ENCODE peak calls at places on chromosomes 2 and 18, in seven cellular contexts. T is WERI-Rb-1, W is GM23248, B is HepG2, I is fibroblast of lung, J is mesendoderm, S is body of pancreas. G is an unnamed sample.

GRCh38 chr2:122300758-122301157 is 545.3 kb downstream of the TSN start:
- DNase-seq in I (no peak), W (no peak), T (no peak), S (no peak), J (peak; percentile 48), B (no peak), G (peak; percentile 36)

GRCh38 chr2:134218928-134219707 is 34.8 kb upstream of the MGAT5 start:
- DNase-seq in J (no peak), T (no peak), S (peak; percentile 49), B (no peak), I (no peak), W (no peak), G (no peak)

GRCh38 chr2:176134978-176135575 is 5.6 kb downstream of the HOXD8 start:
- DNase-seq in T (no peak), B (peak; percentile 23), J (peak; percentile 27), I (no peak), W (peak; percentile 54), S (no peak), G (peak; percentile 68)

GRCh38 chr18:64330161-64330560 is 181.3 kb upstream of the LINC00305 start:
- DNase-seq in I (no peak), J (peak; percentile 65), B (no peak), S (no peak), W (no peak), T (peak; percentile 22), G (peak; percentile 77)

GRCh38 chr2:86477349-86477748 is 36.2 kb downstream of the KDM3A start:
- DNase-seq in W (peak; percentile 45), S (no peak), J (no peak), I (no peak), T (no peak), B (no peak), G (no peak)

GRCh38 chr18:10661333-10661732 is 135.5 kb downstream of the NAPG start:
- DNase-seq in J (peak; percentile 63), I (peak; percentile 93), T (no peak), W (peak; percentile 48), B (no peak), S (peak; percentile 32), G (no peak)

GRCh38 chr2:47190188-47190818 is 35.2 kb upstream of the STPG4 start:
- DNase-seq in I (no peak), S (no peak), B (no peak), W (peak; percentile 71), T (no peak), J (no peak), G (no peak)

GRCh38 chr2:47174731-47175361 is 19.7 kb upstream of the STPG4 start:
- DNase-seq in T (no peak), W (peak; percentile 82), S (peak; percentile 84), J (peak; percentile 71), B (peak; percentile 49), I (peak; percentile 46), G (peak; percentile 37)

GRCh38 chr2:200253631-200254030 is 52.9 kb upstream of the SPATS2L start:
- DNase-seq in J (no peak), S (peak; percentile 52), B (no peak), I (no peak), T (no peak), W (peak; percentile 60), G (no peak)

GRCh38 chr2:170047331-170048065 is 130.4 kb upstream of the MYO3B start:
- DNase-seq in I (no peak), W (peak; percentile 3), T (no peak), B (no peak), J (no peak), S (no peak), G (no peak)

GRCh38 chr2:69088471-69088870 is 75.5 kb downstream of the ANTXR1 start:
- DNase-seq in I (peak; percentile 32), J (no peak), T (no peak), S (no peak), W (peak; percentile 73), B (no peak), G (no peak)

GRCh38 chr18:22985250-22985649 is 52.1 kb downstream of the RBBP8 start:
- DNase-seq in B (no peak), S (no peak), T (no peak), I (no peak), W (no peak), J (no peak), G (no peak)

GRCh38 chr2:172285010-172285621 is 142.3 kb upstream of the ITGA6 start:
- DNase-seq in B (no peak), J (peak; percentile 69), S (peak; percentile 24), W (peak; percentile 77), I (peak; percentile 80), T (peak; percentile 33), G (peak; percentile 75)

GRCh38 chr2:10047616-10048500 is 4.5 kb downstream of the KLF11 start:
- DNase-seq in S (no peak), T (no peak), B (no peak), I (no peak), J (no peak), W (no peak), G (no peak)

GRCh38 chr18:56296381-56296780 is 342.0 kb downstream of the TXNL1 start:
- DNase-seq in S (no peak), B (no peak), I (no peak), T (no peak), J (no peak), W (no peak), G (no peak)

GRCh38 chr18:54983041-54983686 is 23.9 kb upstream of the CCDC68 start:
- DNase-seq in S (peak; percentile 40), W (peak; percentile 76), J (peak; percentile 60), B (peak; percentile 44), T (no peak), I (peak; percentile 84), G (peak; percentile 75)

GRCh38 chr2:137842430-137842829 is 121.8 kb upstream of the HNMT start:
- DNase-seq in T (no peak), B (no peak), W (no peak), J (no peak), I (no peak), S (no peak), G (no peak)

GRCh38 chr2:234257859-234258561 is 207.5 kb downstream of the SPP2 start:
- DNase-seq in S (peak; percentile 74), T (peak; percentile 76), I (peak; percentile 95), W (peak; percentile 99), J (peak; percentile 93), B (peak; percentile 64), G (peak; percentile 65)

GRCh38 chr2:131092409-131093065 is 723 bp downstream of the FAM168B start:
- DNase-seq in W (peak; percentile 30), J (no peak), T (no peak), B (no peak), S (no peak), I (no peak), G (no peak)

GRCh38 chr2:209368924-209369323 is 54.9 kb upstream of the MAP2 start:
- DNase-seq in W (peak; percentile 97), B (peak; percentile 54), S (peak; percentile 91), J (peak; percentile 52), T (no peak), I (peak; percentile 95), G (no peak)

GRCh38 chr2:98912221-98912851 is 23.7 kb downstream of the CRACDL start:
- DNase-seq in S (peak; percentile 83), B (no peak), T (no peak), J (no peak), I (peak; percentile 87), W (peak; percentile 96), G (peak; percentile 8)

DNA sequence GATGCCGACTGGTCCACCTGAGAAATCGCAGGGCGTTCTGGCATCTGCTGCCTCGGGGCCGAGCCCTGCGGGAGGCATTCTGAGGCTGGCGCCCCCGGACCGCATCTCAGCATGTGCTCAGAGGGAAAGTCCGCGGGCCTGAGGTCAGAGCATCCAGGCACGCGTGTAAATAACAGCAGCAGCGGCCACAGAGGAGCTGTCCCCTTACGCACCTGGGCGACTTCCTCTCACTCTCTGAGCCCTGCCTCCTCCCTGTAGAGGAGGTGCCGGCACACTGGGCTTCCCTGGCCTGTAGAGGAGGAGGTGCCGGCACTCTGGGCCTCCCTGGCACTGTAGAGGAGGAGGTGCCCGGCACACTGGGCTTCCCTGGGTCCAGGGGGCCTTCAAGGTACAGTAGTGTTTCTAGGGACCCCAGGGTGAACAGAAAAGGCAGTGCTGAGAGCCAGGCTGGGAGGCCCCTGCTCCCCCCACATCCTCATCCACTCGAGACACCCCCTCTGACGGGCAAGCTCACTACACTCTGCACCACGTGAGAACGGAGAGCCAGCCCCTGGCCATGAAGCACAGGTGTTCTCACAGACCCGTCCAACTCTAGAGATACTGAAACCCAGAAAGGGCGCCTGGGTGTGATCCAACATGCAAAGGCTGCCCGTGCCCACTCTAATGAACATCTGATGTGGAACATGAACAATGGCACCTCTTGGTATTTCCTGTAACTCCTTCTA is 263.5 kb downstream of the HDAC4 start:
- DNase-seq in W (no peak), I (no peak), B (no peak), J (no peak), T (no peak), S (no peak), G (no peak)
- H3K27ac ChIP-seq in W (no peak overlapping the region), I (no peak overlapping the region), B (no peak overlapping the region), J (no peak overlapping the region), T (no peak overlapping the region), S (no peak overlapping the region), G (no peak overlapping the region)

DNA sequence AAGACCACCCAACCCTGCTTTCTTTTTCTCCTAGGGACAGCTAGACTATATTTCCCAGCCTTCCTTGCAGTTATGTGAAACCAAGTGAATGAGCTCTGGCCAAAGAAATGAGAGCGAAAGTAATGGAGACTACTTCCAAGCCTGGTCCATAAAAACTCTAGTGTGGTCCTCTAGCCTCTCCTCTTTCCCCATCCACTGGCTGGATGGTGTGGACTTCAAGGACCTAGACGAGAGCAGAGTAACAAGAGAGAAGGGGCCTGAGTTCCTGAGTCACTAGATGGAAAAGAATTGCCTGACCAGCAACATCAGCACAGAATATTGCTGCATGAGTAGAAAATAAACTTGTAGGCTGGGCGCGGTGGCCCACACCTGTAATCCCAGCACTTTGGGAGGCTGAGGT is 2.9 kb upstream of the TMSB10 start:
- DNase-seq in W (no peak), I (no peak), J (no peak), T (no peak), S (no peak), B (no peak), G (no peak)
- H3K27ac ChIP-seq in W (no peak overlapping the region), I (no peak overlapping the region), J (no peak overlapping the region), T (no peak overlapping the region), S (no peak overlapping the region), B (no peak overlapping the region), G (no peak overlapping the region)

GRCh38 chr2:19541884-19542283 is 183.5 kb upstream of the OSR1 start:
- DNase-seq in W (no peak), S (no peak), B (no peak), T (no peak), I (no peak), J (peak; percentile 52), G (no peak)
- H3K27ac ChIP-seq in W (no peak overlapping the region), S (no peak overlapping the region), B (no peak overlapping the region), T (no peak overlapping the region), I (no peak overlapping the region), J (no peak overlapping the region), G (no peak overlapping the region)

GRCh38 chr2:43106767-43107527 is 119.5 kb downstream of the ZFP36L2 start:
- DNase-seq in J (no peak), W (no peak), S (peak; percentile 61), B (no peak), I (peak; percentile 18), T (no peak), G (no peak)

GRCh38 chr2:43105586-43106562 is 120.5 kb downstream of the ZFP36L2 start:
- DNase-seq in W (peak; percentile 57), B (peak; percentile 44), S (peak; percentile 69), T (peak; percentile 38), I (peak; percentile 93), J (peak; percentile 61), G (no peak)

GRCh38 chr2:43110442-43110871 is 115.9 kb downstream of the ZFP36L2 start:
- DNase-seq in B (peak; percentile 50), I (peak; percentile 86), T (no peak), W (peak; percentile 77), S (peak; percentile 44), J (no peak), G (no peak)

GRCh38 chr2:43109261-43109743 is 117.1 kb downstream of the ZFP36L2 start:
- DNase-seq in S (peak; percentile 39), I (no peak), J (no peak), T (no peak), B (no peak), W (no peak), G (no peak)

GRCh38 chr2:43107679-43108078 is 118.7 kb downstream of the ZFP36L2 start:
- DNase-seq in J (no peak), I (no peak), S (peak; percentile 53), B (no peak), T (no peak), W (no peak), G (no peak)
- H3K27ac ChIP-seq in J (no peak overlapping the region), I (no peak overlapping the region), S (peak overlapping the region; percentile 71), B (no peak overlapping the region), T (no peak overlapping the region), W (no peak overlapping the region), G (no peak overlapping the region)